ENCODE peak calls at places on chromosomes 13 and 19, in five cellular contexts. One of them, this sample, is unnamed.

GRCh38 chr19:29711584-29712132 is 3.4 kb downstream of the C19orf12 start:
- DNase-seq in A549: no peak
- DNase-seq in HepG2: no peak
- DNase-seq in endothelial cell of umbilical vein: no peak
- DNase-seq in GM12878: no peak
- DNase-seq in this sample: no peak

GRCh38 chr19:8577247-8577646 is at the start of gene MYO1F:
- DNase-seq in A549: no peak
- DNase-seq in HepG2: no peak
- DNase-seq in endothelial cell of umbilical vein: no peak
- DNase-seq in GM12878: no peak
- DNase-seq in this sample: peak; percentile 97

GRCh38 chr19:36876993-36877938 is 26.6 kb downstream of the ZNF345 start:
- DNase-seq in A549: peak; percentile 12
- DNase-seq in HepG2: no peak
- DNase-seq in endothelial cell of umbilical vein: no peak
- DNase-seq in GM12878: no peak
- DNase-seq in this sample: no peak

GRCh38 chr13:96403241-96403640 is 313.3 kb downstream of the HS6ST3 start:
- DNase-seq in A549: no peak
- DNase-seq in HepG2: no peak
- DNase-seq in endothelial cell of umbilical vein: no peak
- DNase-seq in GM12878: no peak
- DNase-seq in this sample: no peak

GRCh38 chr19:40718774-40719391 is 2.0 kb downstream of the ITPKC start:
- DNase-seq in A549: peak; percentile 68
- DNase-seq in HepG2: peak; percentile 79
- DNase-seq in endothelial cell of umbilical vein: peak; percentile 49
- DNase-seq in GM12878: peak; percentile 8
- DNase-seq in this sample: no peak

GRCh38 chr13:27665761-27666160 is 44.1 kb downstream of the POLR1D start:
- DNase-seq in A549: no peak
- DNase-seq in HepG2: no peak
- DNase-seq in endothelial cell of umbilical vein: no peak
- DNase-seq in GM12878: no peak
- DNase-seq in this sample: no peak

GRCh38 chr13:112651750-112652511 is 37.9 kb upstream of the ATP11A start:
- DNase-seq in A549: no peak
- DNase-seq in HepG2: no peak
- DNase-seq in endothelial cell of umbilical vein: no peak
- DNase-seq in GM12878: no peak
- DNase-seq in this sample: no peak

GRCh38 chr19:872266-872951 is 12.9 kb downstream of the CFD start:
- DNase-seq in A549: peak; percentile 93
- DNase-seq in HepG2: no peak
- DNase-seq in endothelial cell of umbilical vein: peak; percentile 34
- DNase-seq in GM12878: peak; percentile 36
- DNase-seq in this sample: peak; percentile 73

GRCh38 chr19:38090561-38090960 is 133.5 kb downstream of the DPF1 start:
- DNase-seq in A549: no peak
- DNase-seq in HepG2: no peak
- DNase-seq in endothelial cell of umbilical vein: no peak
- DNase-seq in GM12878: no peak
- DNase-seq in this sample: no peak

GRCh38 chr13:31859546-31859945 is 120.2 kb downstream of the RXFP2 start:
- DNase-seq in A549: no peak
- DNase-seq in HepG2: no peak
- DNase-seq in endothelial cell of umbilical vein: no peak
- DNase-seq in GM12878: no peak
- DNase-seq in this sample: no peak

GRCh38 chr13:40047322-40047771 is 391.9 kb downstream of the COG6 start:
- DNase-seq in A549: no peak
- DNase-seq in HepG2: no peak
- DNase-seq in endothelial cell of umbilical vein: no peak
- DNase-seq in GM12878: peak; percentile 96
- DNase-seq in this sample: no peak
- TF ChIP-seq MYC in A549: no peak
- TF ChIP-seq MYC in HepG2: no peak
- TF ChIP-seq MYC in endothelial cell of umbilical vein: no peak
- TF ChIP-seq MYC in GM12878: no peak
- TF ChIP-seq MYC in this sample: no peak

GRCh38 chr19:49337267-49338022 is 2.2 kb downstream of the CD37 start:
- DNase-seq in A549: no peak
- DNase-seq in HepG2: no peak
- DNase-seq in endothelial cell of umbilical vein: no peak
- DNase-seq in GM12878: no peak
- DNase-seq in this sample: no peak

GRCh38 chr19:49338023-49338677 is 2.9 kb downstream of the CD37 start:
- DNase-seq in A549: no peak
- DNase-seq in HepG2: no peak
- DNase-seq in endothelial cell of umbilical vein: no peak
- DNase-seq in GM12878: no peak
- DNase-seq in this sample: no peak

GRCh38 chr19:49339364-49340068 is 4.3 kb downstream of the CD37 start:
- DNase-seq in A549: no peak
- DNase-seq in HepG2: no peak
- DNase-seq in endothelial cell of umbilical vein: peak; percentile 84
- DNase-seq in GM12878: no peak
- DNase-seq in this sample: no peak

GRCh38 chr19:49340069-49340864 is 5.1 kb downstream of the CD37 start:
- DNase-seq in A549: no peak
- DNase-seq in HepG2: peak; percentile 78
- DNase-seq in endothelial cell of umbilical vein: peak; percentile 56
- DNase-seq in GM12878: peak; percentile 93
- DNase-seq in this sample: peak; percentile 82

DNA sequence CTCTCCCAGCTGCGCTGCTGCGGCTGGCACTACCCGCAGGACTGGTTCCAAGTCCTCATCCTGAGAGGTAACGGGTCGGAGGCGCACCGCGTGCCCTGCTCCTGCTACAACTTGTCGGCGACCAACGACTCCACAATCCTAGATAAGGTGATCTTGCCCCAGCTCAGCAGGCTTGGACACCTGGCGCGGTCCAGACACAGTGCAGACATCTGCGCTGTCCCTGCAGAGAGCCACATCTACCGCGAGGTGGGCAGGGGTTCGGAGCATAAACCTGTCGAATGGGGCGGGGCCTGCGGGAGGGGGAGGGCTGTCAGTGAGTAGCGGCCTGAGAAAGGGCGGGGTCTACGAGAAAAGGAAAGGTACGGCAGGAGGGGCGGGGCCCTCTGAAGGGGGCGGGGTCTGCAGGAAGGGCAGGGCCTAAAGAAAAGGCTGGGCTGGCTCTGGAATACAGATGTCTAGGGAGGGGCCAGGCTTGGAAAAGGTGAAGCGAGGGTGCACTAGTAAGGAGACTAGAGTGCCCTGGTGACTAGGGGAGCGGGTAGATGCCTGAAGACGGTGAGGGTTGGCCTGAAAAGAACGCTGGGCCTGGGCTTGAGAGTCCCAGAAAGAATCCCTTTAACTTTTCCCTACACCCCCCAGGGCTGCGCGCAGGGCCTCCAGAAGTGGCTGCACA is 3.6 kb downstream of the CD37 start:
- DNase-seq in A549: peak; percentile 54
- DNase-seq in HepG2: no peak
- DNase-seq in endothelial cell of umbilical vein: peak; percentile 52
- DNase-seq in GM12878: no peak
- DNase-seq in this sample: no peak
- H3K4me3 ChIP-seq in A549: no peak overlapping the region
- H3K4me3 ChIP-seq in HepG2: no peak overlapping the region
- H3K4me3 ChIP-seq in endothelial cell of umbilical vein: no peak overlapping the region
- H3K4me3 ChIP-seq in GM12878: peak overlapping the region; percentile 20
- H3K4me3 ChIP-seq in this sample: no peak overlapping the region

GRCh38 chr13:33678906-33679657 is 138.9 kb upstream of the RFC3 start:
- DNase-seq in A549: peak; percentile 85
- DNase-seq in HepG2: peak; percentile 97
- DNase-seq in endothelial cell of umbilical vein: peak; percentile 95
- DNase-seq in GM12878: peak; percentile 98
- DNase-seq in this sample: no peak

GRCh38 chr13:33678084-33678483 is 139.9 kb upstream of the RFC3 start:
- DNase-seq in A549: no peak
- DNase-seq in HepG2: no peak
- DNase-seq in endothelial cell of umbilical vein: no peak
- DNase-seq in GM12878: no peak
- DNase-seq in this sample: no peak

GRCh38 chr13:33676045-33676699 is 141.8 kb upstream of the RFC3 start:
- DNase-seq in A549: no peak
- DNase-seq in HepG2: peak; percentile 53
- DNase-seq in endothelial cell of umbilical vein: peak; percentile 10
- DNase-seq in GM12878: no peak
- DNase-seq in this sample: no peak

GRCh38 chr13:33677215-33677614 is 140.7 kb upstream of the RFC3 start:
- DNase-seq in A549: no peak
- DNase-seq in HepG2: no peak
- DNase-seq in endothelial cell of umbilical vein: no peak
- DNase-seq in GM12878: no peak
- DNase-seq in this sample: no peak

DNA sequence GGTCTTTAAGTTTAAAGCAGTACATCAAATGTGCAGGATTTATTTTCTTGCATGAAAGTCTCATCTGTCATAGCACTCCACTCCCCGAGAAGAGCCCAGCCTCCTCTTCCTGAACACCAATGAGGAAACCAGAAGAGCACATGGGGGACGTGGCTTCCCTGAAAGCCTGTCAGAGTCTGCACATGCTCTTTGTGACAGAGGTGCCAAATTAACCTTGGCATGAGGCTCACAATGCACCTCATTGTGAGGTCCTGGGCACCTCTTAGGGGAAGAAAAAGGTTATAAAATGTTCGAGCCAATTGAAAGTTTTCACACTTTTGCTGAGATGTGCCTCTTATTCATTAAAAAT is 141.3 kb upstream of the RFC3 start:
- DNase-seq in A549: peak; percentile 46
- DNase-seq in HepG2: peak; percentile 88
- DNase-seq in endothelial cell of umbilical vein: peak; percentile 39
- DNase-seq in GM12878: no peak
- DNase-seq in this sample: peak; percentile 53
- TF ChIP-seq MAX in A549: peak; percentile 55
- TF ChIP-seq MAX in HepG2: peak; percentile 90
- TF ChIP-seq MAX in endothelial cell of umbilical vein: peak; percentile 7
- TF ChIP-seq MAX in GM12878: no peak
- TF ChIP-seq MAX in this sample: peak; percentile 94

GRCh38 chr19:46077815-46078167 is 37.0 kb upstream of the IGFL4 start:
- DNase-seq in A549: no peak
- DNase-seq in HepG2: no peak
- DNase-seq in endothelial cell of umbilical vein: no peak
- DNase-seq in GM12878: no peak
- DNase-seq in this sample: no peak
- TF ChIP-seq MYC in A549: no peak
- TF ChIP-seq MYC in HepG2: no peak
- TF ChIP-seq MYC in endothelial cell of umbilical vein: no peak
- TF ChIP-seq MYC in GM12878: no peak
- TF ChIP-seq MYC in this sample: no peak

DNA sequence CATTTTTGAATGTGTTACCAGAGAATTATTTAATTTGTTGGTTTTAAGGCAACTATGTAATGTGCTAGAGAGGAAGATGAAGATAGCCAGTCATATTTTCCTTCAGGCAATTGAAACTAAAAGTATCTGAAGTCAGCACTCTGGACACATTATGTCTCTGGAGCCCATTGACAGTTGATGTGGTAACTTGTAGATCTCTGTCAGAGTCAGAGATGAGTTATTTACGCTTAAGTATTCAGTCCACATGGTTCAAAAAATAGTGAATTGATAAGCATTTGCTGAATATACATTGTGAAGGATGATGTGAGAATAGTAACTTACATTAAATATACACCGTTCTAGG is 2.1 kb downstream of the ZMYM2 start:
- DNase-seq in A549: no peak
- DNase-seq in HepG2: no peak
- DNase-seq in endothelial cell of umbilical vein: no peak
- DNase-seq in GM12878: no peak
- DNase-seq in this sample: peak; percentile 23
- H3K4me3 ChIP-seq in A549: peak overlapping the region; percentile 96
- H3K4me3 ChIP-seq in HepG2: peak overlapping the region; percentile 25
- H3K4me3 ChIP-seq in endothelial cell of umbilical vein: no peak overlapping the region
- H3K4me3 ChIP-seq in GM12878: peak overlapping the region; percentile 81
- H3K4me3 ChIP-seq in this sample: peak overlapping the region; percentile 86

DNA sequence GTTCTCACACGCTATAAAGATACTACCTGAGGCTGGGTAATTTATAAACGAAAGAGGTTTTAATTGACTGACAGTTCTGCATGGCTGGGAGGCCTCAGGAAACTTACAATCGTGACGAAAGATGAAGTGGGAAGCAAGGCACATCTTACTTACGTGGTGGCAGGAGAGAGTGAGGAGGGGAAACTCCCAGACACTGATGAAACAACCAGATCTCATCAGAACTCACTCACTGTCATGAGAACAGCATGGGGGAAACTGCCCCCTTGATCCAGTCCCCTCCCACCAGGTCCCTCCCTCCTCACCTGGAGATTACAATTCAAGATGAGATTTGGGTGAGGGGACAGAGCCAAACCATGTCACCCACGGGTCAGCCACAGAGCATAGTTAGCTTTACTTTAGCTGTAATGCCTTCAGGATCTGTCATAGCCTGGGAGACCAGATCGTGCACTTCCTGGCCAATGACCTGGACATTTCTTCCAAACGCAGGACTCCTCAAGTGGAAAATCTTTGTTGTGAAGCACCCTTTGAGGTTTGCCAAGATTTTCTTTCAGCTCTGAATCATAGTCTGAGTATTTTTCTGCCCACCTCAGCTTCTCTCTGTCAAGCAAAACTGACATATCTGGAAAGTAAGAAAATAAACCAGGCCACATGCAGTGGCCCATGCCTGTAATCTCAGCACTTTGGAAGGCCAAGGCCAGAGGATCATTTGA is 25.2 kb upstream of the HIF3A start:
- DNase-seq in A549: peak; percentile 87
- DNase-seq in HepG2: no peak
- DNase-seq in endothelial cell of umbilical vein: peak; percentile 35
- DNase-seq in GM12878: no peak
- DNase-seq in this sample: no peak
- TF ChIP-seq MAX in A549: peak; percentile 72
- TF ChIP-seq MAX in HepG2: no peak
- TF ChIP-seq MAX in endothelial cell of umbilical vein: no peak
- TF ChIP-seq MAX in GM12878: no peak
- TF ChIP-seq MAX in this sample: no peak

This sample was measured in NB4.